ENCODE peak calls at places on chromosomes 1 and 21, in six cellular contexts. G is transverse colon, K is sigmoid colon, M is adrenal gland, U is prostate gland, N is uterus. Q is an unnamed sample.

GRCh38 chr1:17128361-17128760 is 9.1 kb upstream of the PADI2 start:
- DNase-seq in G (no peak), K (no peak), M (peak; percentile 57), U (no peak), N (no peak), Q (no peak)

GRCh38 chr1:213186168-213186567 is 135.1 kb downstream of the RPS6KC1 start:
- DNase-seq in G (no peak), K (no peak), M (no peak), U (no peak), N (no peak), Q (no peak)

GRCh38 chr1:65265296-65266271 is 43.8 kb upstream of the DNAJC6 start:
- DNase-seq in G (peak; percentile 25), K (no peak), M (peak; percentile 54), U (peak; percentile 13), N (peak; percentile 31), Q (peak; percentile 49)

GRCh38 chr1:226611301-226611700 is 62.7 kb downstream of the STUM start:
- DNase-seq in G (no peak), K (peak; percentile 33), M (no peak), U (no peak), N (peak; percentile 10), Q (no peak)

GRCh38 chr1:50271337-50271736 is 151.9 kb downstream of the DMRTA2 start:
- DNase-seq in G (no peak), K (no peak), M (no peak), U (no peak), N (no peak), Q (no peak)

GRCh38 chr1:23134055-23134454 is 34.6 kb downstream of the LUZP1 start:
- DNase-seq in G (no peak), K (no peak), M (no peak), U (no peak), N (no peak), Q (no peak)

GRCh38 chr1:50126962-50127715 is 18.4 kb downstream of the ELAVL4 start:
- DNase-seq in G (no peak), K (no peak), M (no peak), U (no peak), N (no peak), Q (no peak)

GRCh38 chr1:20323613-20323920 is 32.9 kb downstream of the VWA5B1 start:
- DNase-seq in G (no peak), K (no peak), M (no peak), U (no peak), N (no peak), Q (no peak)

GRCh38 chr1:169163059-169163458 is 56.6 kb downstream of the ATP1B1 start:
- DNase-seq in G (no peak), K (no peak), M (no peak), U (no peak), N (no peak), Q (no peak)

GRCh38 chr1:220788900-220789299 is 2.2 kb downstream of the MTARC1 start:
- DNase-seq in G (no peak), K (peak; percentile 51), M (no peak), U (no peak), N (no peak), Q (no peak)

GRCh38 chr1:75305051-75305450 is 170.9 kb downstream of the LHX8 start:
- DNase-seq in G (no peak), K (no peak), M (no peak), U (no peak), N (no peak), Q (no peak)

GRCh38 chr1:226871636-226872327 is 1.4 kb downstream of the PSEN2 start:
- DNase-seq in G (no peak), K (no peak), M (no peak), U (no peak), N (no peak), Q (no peak)

GRCh38 chr21:46182548-46183336 is 1.5 kb downstream of the SPATC1L start:
- DNase-seq in G (no peak), K (peak; percentile 71), M (peak; percentile 58), U (no peak), N (peak; percentile 66), Q (no peak)

GRCh38 chr1:113058861-113059441 is 14.0 kb upstream of the LRIG2 start:
- DNase-seq in G (no peak), K (no peak), M (no peak), U (no peak), N (no peak), Q (peak; percentile 28)

GRCh38 chr1:64476251-64476952 is 6.5 kb downstream of the CACHD1 start:
- DNase-seq in G (no peak), K (no peak), M (no peak), U (no peak), N (no peak), Q (peak; percentile 26)

GRCh38 chr1:191943684-191944083 is 214.6 kb upstream of the RGS18 start:
- DNase-seq in G (no peak), K (no peak), M (no peak), U (no peak), N (no peak), Q (no peak)

GRCh38 chr21:17402885-17403477 is 109.9 kb upstream of the CXADR start:
- DNase-seq in G (no peak), K (no peak), M (no peak), U (no peak), N (no peak), Q (no peak)

GRCh38 chr1:119294199-119294598 is 74.4 kb upstream of the HAO2 start:
- DNase-seq in G (no peak), K (no peak), M (no peak), U (no peak), N (no peak), Q (no peak)

GRCh38 chr21:34498623-34499022 is 13.4 kb downstream of the KCNE1 start:
- DNase-seq in G (no peak), K (no peak), M (peak; percentile 35), U (no peak), N (no peak), Q (no peak)

GRCh38 chr21:28068455-28069358 is 924.0 kb downstream of the LTN1 start:
- DNase-seq in G (no peak), K (no peak), M (no peak), U (no peak), N (no peak), Q (no peak)

DNA sequence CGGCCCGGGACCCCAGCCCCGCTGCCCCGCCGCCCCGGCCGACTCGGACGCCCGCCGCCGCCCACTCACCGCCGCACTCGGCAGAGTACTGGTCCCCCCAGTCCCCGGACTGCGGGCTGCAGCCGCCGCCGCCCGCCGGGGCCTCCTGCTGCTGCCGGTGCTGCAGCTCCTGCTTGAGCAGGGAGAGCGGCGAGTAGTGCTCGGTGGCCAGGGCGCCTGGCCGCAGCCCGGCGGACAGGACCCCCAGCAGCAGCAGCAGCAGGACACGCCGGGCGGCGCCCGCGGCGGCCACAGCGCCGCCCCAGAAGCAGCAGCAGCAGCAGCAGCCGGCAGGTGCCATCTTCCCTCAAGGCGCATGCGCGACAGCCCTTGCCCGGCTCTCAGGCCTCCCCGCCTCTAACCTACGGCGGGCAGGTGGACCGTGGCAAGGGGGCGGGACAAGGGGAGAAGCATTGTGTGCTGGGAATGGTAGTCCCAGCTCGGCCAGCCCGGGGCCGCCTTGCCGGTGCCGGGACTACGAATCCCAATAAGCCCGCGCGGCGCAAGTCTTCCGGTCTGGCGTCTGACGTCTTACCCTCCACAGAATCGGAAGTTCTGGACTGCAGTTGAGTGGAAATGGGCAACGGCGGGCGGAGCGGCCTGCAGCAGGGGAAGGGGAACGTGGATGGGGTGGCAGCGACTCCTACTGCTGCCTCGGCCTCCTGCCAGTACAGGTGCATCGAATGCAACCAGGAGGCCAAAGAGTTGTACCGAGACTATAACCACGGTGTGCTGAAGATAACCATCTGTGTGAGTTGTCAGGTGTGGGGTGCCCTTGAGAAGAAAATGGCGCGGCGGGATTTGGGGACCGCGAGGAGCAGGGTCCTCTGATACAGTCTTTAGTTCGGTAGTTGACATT is at the start of the genes ARV1 and TTC13:
- DNase-seq in G (peak; percentile 99), K (peak; percentile 98), M (peak; percentile 98), U (peak; percentile 98), N (peak; percentile 98), Q (peak; percentile 99)
- TF ChIP-seq POLR2A in G (peak; percentile 89), K (peak; percentile 76), M (peak; percentile 30), U (peak; percentile 48), N (peak; percentile 23), Q (no peak)

GRCh38 chr1:59433440-59433813 is 136.5 kb downstream of the FGGY start:
- DNase-seq in G (no peak), K (no peak), M (no peak), U (no peak), N (no peak), Q (no peak)
- H3K4me1 ChIP-seq in G (peaks cover 4% of the 10 kb centered on the region), K (no peaks in the 10 kb centered on the region), M (peaks cover 9% of the 10 kb centered on the region), U (no peaks in the 10 kb centered on the region), N (no peaks in the 10 kb centered on the region), Q (peaks cover 7% of the 10 kb centered on the region)

GRCh38 chr1:3070304-3070653 is 1.3 kb downstream of the PRDM16 start:
- DNase-seq in G (no peak), K (no peak), M (no peak), U (no peak), N (no peak), Q (no peak)
- H3K4me3 ChIP-seq in G (peak overlapping the region; percentile 66), K (peak overlapping the region; percentile 79), M (peak overlapping the region; percentile 92), U (peak overlapping the region; percentile 61), N (peak overlapping the region; percentile 41), Q (peak overlapping the region; percentile 95)

GRCh38 chr1:116529199-116529616 is 41.6 kb downstream of the CD58 start:
- DNase-seq in G (no peak), K (no peak), M (no peak), U (no peak), N (no peak), Q (no peak)

GRCh38 chr1:116521186-116521585 is 49.6 kb downstream of the CD58 start:
- DNase-seq in G (no peak), K (no peak), M (no peak), U (no peak), N (no peak), Q (no peak)

GRCh38 chr1:116529681-116530080 is 41.1 kb downstream of the CD58 start:
- DNase-seq in G (no peak), K (no peak), M (no peak), U (no peak), N (no peak), Q (no peak)

GRCh38 chr1:116528329-116529083 is 42.3 kb downstream of the CD58 start:
- DNase-seq in G (no peak), K (no peak), M (no peak), U (no peak), N (no peak), Q (no peak)

GRCh38 chr1:116525440-116525839 is 45.4 kb downstream of the CD58 start:
- DNase-seq in G (no peak), K (no peak), M (no peak), U (no peak), N (no peak), Q (no peak)
- TF ChIP-seq POLR2A in G (no peak), K (no peak), M (no peak), U (no peak), N (no peak), Q (no peak)

Q was measured in heart left ventricle.